ENCODE peak calls at places on chromosomes 1 and 21, in four cellular contexts. W is SK-N-DZ, U is HCT116, E is MM.1S. Z is an unnamed sample.

GRCh38 chr21:23543334-23543733 is 2063.9 kb downstream of the MRPL39 start:
- DNase-seq in W (no peak), U (no peak), E (no peak), Z (no peak)

GRCh38 chr1:167927075-167927754 is 9.3 kb upstream of the DCAF6 start:
- DNase-seq in W (no peak), U (no peak), E (no peak), Z (no peak)

GRCh38 chr1:209030454-209031167 is 552.9 kb upstream of the CAMK1G start:
- DNase-seq in W (no peak), U (no peak), E (no peak), Z (no peak)

GRCh38 chr1:162070825-162071224 is 1.3 kb downstream of the NOS1AP start:
- DNase-seq in W (no peak), U (no peak), E (peak), Z (no peak)

GRCh38 chr1:214516434-214517326 is 34.7 kb downstream of the PTPN14 start:
- DNase-seq in W (no peak), U (no peak), E (no peak), Z (no peak)

GRCh38 chr21:43573921-43574320 is 85.4 kb downstream of the HSF2BP start:
- DNase-seq in W (no peak), U (no peak), E (no peak), Z (no peak)

GRCh38 chr1:42152119-42152518 is 1.1 kb upstream of the GUCA2B start:
- DNase-seq in W (no peak), U (no peak), E (no peak), Z (no peak)

GRCh38 chr1:243323481-243323880 is 67.6 kb downstream of the SDCCAG8 start:
- DNase-seq in W (no peak), U (no peak), E (no peak), Z (no peak)

GRCh38 chr1:76038306-76039004 is 36.1 kb upstream of the ST6GALNAC3 start:
- DNase-seq in W (no peak), U (no peak), E (no peak), Z (no peak)

GRCh38 chr1:5991784-5992033 is 516 bp downstream of the NPHP4 start:
- DNase-seq in W (no peak), U (no peak), E (no peak), Z (no peak)

GRCh38 chr1:57966751-57967406 is 543.0 kb upstream of the DAB1 start:
- DNase-seq in W (no peak), U (no peak), E (peak), Z (peak)